ENCODE peak calls at places on chromosome 5, in eight cellular contexts. One of them, this sample, is unnamed. For H3K27me3, the result is how much of the 10 kb centered on the place peaks cover.

GRCh38 chr5:50709471-50709870 is 43.0 kb downstream of the PARP8 start:
- DNase-seq in H1: no peak
- DNase-seq in left ventricle myocardium inferior: no peak
- DNase-seq in mesendoderm: no peak
- DNase-seq in pancreas: no peak
- DNase-seq in brain microvascular endothelial cell: peak
- DNase-seq in H7: no peak
- DNase-seq in gastrocnemius medialis: no peak
- DNase-seq in this sample: no peak

GRCh38 chr5:59759600-59760357 is 133.7 kb downstream of the PDE4D start:
- DNase-seq in H1: no peak
- DNase-seq in left ventricle myocardium inferior: no peak
- DNase-seq in mesendoderm: peak
- DNase-seq in pancreas: no peak
- DNase-seq in brain microvascular endothelial cell: peak
- DNase-seq in H7: no peak
- DNase-seq in gastrocnemius medialis: no peak
- DNase-seq in this sample: no peak

GRCh38 chr5:90909091-90909503 is 350.5 kb downstream of the ADGRV1 start:
- DNase-seq in H1: no peak
- DNase-seq in left ventricle myocardium inferior: no peak
- DNase-seq in mesendoderm: no peak
- DNase-seq in pancreas: no peak
- DNase-seq in brain microvascular endothelial cell: peak
- DNase-seq in H7: no peak
- DNase-seq in gastrocnemius medialis: no peak
- DNase-seq in this sample: no peak

GRCh38 chr5:57839447-57839846 is 356.8 kb upstream of the ACTBL2 start:
- DNase-seq in H1: no peak
- DNase-seq in left ventricle myocardium inferior: no peak
- DNase-seq in mesendoderm: no peak
- DNase-seq in pancreas: no peak
- DNase-seq in brain microvascular endothelial cell: no peak
- DNase-seq in H7: no peak
- DNase-seq in gastrocnemius medialis: no peak
- DNase-seq in this sample: no peak

GRCh38 chr5:139634028-139634325 is 14.2 kb upstream of the CXXC5 start:
- DNase-seq in H1: no peak
- DNase-seq in left ventricle myocardium inferior: no peak
- DNase-seq in mesendoderm: no peak
- DNase-seq in pancreas: no peak
- DNase-seq in brain microvascular endothelial cell: no peak
- DNase-seq in H7: no peak
- DNase-seq in gastrocnemius medialis: no peak
- DNase-seq in this sample: no peak

GRCh38 chr5:88236866-88237642 is 31.6 kb downstream of the TMEM161B start:
- DNase-seq in H1: no peak
- DNase-seq in left ventricle myocardium inferior: no peak
- DNase-seq in mesendoderm: peak
- DNase-seq in pancreas: no peak
- DNase-seq in brain microvascular endothelial cell: peak
- DNase-seq in H7: no peak
- DNase-seq in gastrocnemius medialis: no peak
- DNase-seq in this sample: no peak

GRCh38 chr5:81779935-81780266 is 29.0 kb upstream of the SSBP2 start:
- DNase-seq in H1: no peak
- DNase-seq in left ventricle myocardium inferior: no peak
- DNase-seq in mesendoderm: no peak
- DNase-seq in pancreas: no peak
- DNase-seq in brain microvascular endothelial cell: no peak
- DNase-seq in H7: no peak
- DNase-seq in gastrocnemius medialis: no peak
- DNase-seq in this sample: no peak

GRCh38 chr5:133758641-133759040 is 146.3 kb upstream of the FSTL4 start:
- DNase-seq in H1: no peak
- DNase-seq in left ventricle myocardium inferior: no peak
- DNase-seq in mesendoderm: peak
- DNase-seq in pancreas: no peak
- DNase-seq in brain microvascular endothelial cell: no peak
- DNase-seq in H7: no peak
- DNase-seq in gastrocnemius medialis: no peak
- DNase-seq in this sample: no peak

GRCh38 chr5:150323092-150323491 is 20.4 kb upstream of the ARSI start:
- DNase-seq in H1: no peak
- DNase-seq in left ventricle myocardium inferior: no peak
- DNase-seq in mesendoderm: no peak
- DNase-seq in pancreas: no peak
- DNase-seq in brain microvascular endothelial cell: no peak
- DNase-seq in H7: no peak
- DNase-seq in gastrocnemius medialis: no peak
- DNase-seq in this sample: no peak

GRCh38 chr5:140631831-140632365 is 1.1 kb downstream of the CD14 start:
- DNase-seq in H1: no peak
- DNase-seq in left ventricle myocardium inferior: no peak
- DNase-seq in mesendoderm: no peak
- DNase-seq in pancreas: peak
- DNase-seq in brain microvascular endothelial cell: no peak
- DNase-seq in H7: peak
- DNase-seq in gastrocnemius medialis: no peak
- DNase-seq in this sample: peak

GRCh38 chr5:910769-911160 is 18.1 kb downstream of the TRIP13 start:
- DNase-seq in H1: no peak
- DNase-seq in left ventricle myocardium inferior: no peak
- DNase-seq in mesendoderm: no peak
- DNase-seq in pancreas: no peak
- DNase-seq in brain microvascular endothelial cell: no peak
- DNase-seq in H7: no peak
- DNase-seq in gastrocnemius medialis: no peak
- DNase-seq in this sample: no peak

GRCh38 chr5:95861221-95861857 is 38.8 kb upstream of the GLRX start:
- DNase-seq in H1: no peak
- DNase-seq in left ventricle myocardium inferior: peak
- DNase-seq in mesendoderm: no peak
- DNase-seq in pancreas: no peak
- DNase-seq in brain microvascular endothelial cell: peak
- DNase-seq in H7: no peak
- DNase-seq in gastrocnemius medialis: peak
- DNase-seq in this sample: peak

GRCh38 chr5:36948041-36948440 is 71.5 kb downstream of the NIPBL start:
- DNase-seq in H1: no peak
- DNase-seq in left ventricle myocardium inferior: no peak
- DNase-seq in mesendoderm: no peak
- DNase-seq in pancreas: no peak
- DNase-seq in brain microvascular endothelial cell: peak
- DNase-seq in H7: no peak
- DNase-seq in gastrocnemius medialis: no peak
- DNase-seq in this sample: no peak

GRCh38 chr5:91074615-91075014 is 308.5 kb downstream of the ARRDC3 start:
- DNase-seq in H1: no peak
- DNase-seq in left ventricle myocardium inferior: no peak
- DNase-seq in mesendoderm: peak
- DNase-seq in pancreas: no peak
- DNase-seq in brain microvascular endothelial cell: peak
- DNase-seq in H7: no peak
- DNase-seq in gastrocnemius medialis: no peak
- DNase-seq in this sample: peak

GRCh38 chr5:80153586-80154126 is 102.2 kb downstream of the SERINC5 start:
- DNase-seq in H1: no peak
- DNase-seq in left ventricle myocardium inferior: no peak
- DNase-seq in mesendoderm: no peak
- DNase-seq in pancreas: no peak
- DNase-seq in brain microvascular endothelial cell: no peak
- DNase-seq in H7: no peak
- DNase-seq in gastrocnemius medialis: no peak
- DNase-seq in this sample: no peak

GRCh38 chr5:175706499-175706898 is 48.6 kb downstream of the HRH2 start:
- DNase-seq in H1: no peak
- DNase-seq in left ventricle myocardium inferior: no peak
- DNase-seq in mesendoderm: no peak
- DNase-seq in pancreas: peak
- DNase-seq in brain microvascular endothelial cell: no peak
- DNase-seq in H7: no peak
- DNase-seq in gastrocnemius medialis: no peak
- DNase-seq in this sample: no peak

GRCh38 chr5:122126177-122126701 is 3.1 kb upstream of the ZNF474 start:
- DNase-seq in H1: no peak
- DNase-seq in left ventricle myocardium inferior: no peak
- DNase-seq in mesendoderm: no peak
- DNase-seq in pancreas: no peak
- DNase-seq in brain microvascular endothelial cell: peak
- DNase-seq in H7: no peak
- DNase-seq in gastrocnemius medialis: no peak
- DNase-seq in this sample: no peak

GRCh38 chr5:77974576-77974975 is 198.4 kb upstream of the TBCA start:
- DNase-seq in H1: no peak
- DNase-seq in left ventricle myocardium inferior: no peak
- DNase-seq in mesendoderm: no peak
- DNase-seq in pancreas: no peak
- DNase-seq in brain microvascular endothelial cell: no peak
- DNase-seq in H7: no peak
- DNase-seq in gastrocnemius medialis: no peak
- DNase-seq in this sample: no peak

GRCh38 chr5:77972545-77973252 is 196.6 kb upstream of the TBCA start:
- DNase-seq in H1: no peak
- DNase-seq in left ventricle myocardium inferior: no peak
- DNase-seq in mesendoderm: peak
- DNase-seq in pancreas: no peak
- DNase-seq in brain microvascular endothelial cell: no peak
- DNase-seq in H7: peak
- DNase-seq in gastrocnemius medialis: no peak
- DNase-seq in this sample: no peak

GRCh38 chr5:77970891-77971290 is 194.8 kb upstream of the TBCA start:
- DNase-seq in H1: no peak
- DNase-seq in left ventricle myocardium inferior: no peak
- DNase-seq in mesendoderm: no peak
- DNase-seq in pancreas: no peak
- DNase-seq in brain microvascular endothelial cell: no peak
- DNase-seq in H7: no peak
- DNase-seq in gastrocnemius medialis: no peak
- DNase-seq in this sample: no peak

GRCh38 chr5:77971965-77972544 is 195.9 kb upstream of the TBCA start:
- DNase-seq in H1: no peak
- DNase-seq in left ventricle myocardium inferior: no peak
- DNase-seq in mesendoderm: peak
- DNase-seq in pancreas: no peak
- DNase-seq in brain microvascular endothelial cell: no peak
- DNase-seq in H7: no peak
- DNase-seq in gastrocnemius medialis: no peak
- DNase-seq in this sample: no peak

GRCh38 chr5:77973253-77973609 is 197.1 kb upstream of the TBCA start:
- DNase-seq in H1: no peak
- DNase-seq in left ventricle myocardium inferior: no peak
- DNase-seq in mesendoderm: peak
- DNase-seq in pancreas: no peak
- DNase-seq in brain microvascular endothelial cell: no peak
- DNase-seq in H7: peak
- DNase-seq in gastrocnemius medialis: no peak
- DNase-seq in this sample: no peak
- H3K27me3 ChIP-seq in H1: half or more
- H3K27me3 ChIP-seq in left ventricle myocardium inferior: half or more
- H3K27me3 ChIP-seq in mesendoderm: under half
- H3K27me3 ChIP-seq in pancreas: under half
- H3K27me3 ChIP-seq in brain microvascular endothelial cell: half or more
- H3K27me3 ChIP-seq in H7: half or more
- H3K27me3 ChIP-seq in gastrocnemius medialis: half or more
- H3K27me3 ChIP-seq in this sample: under half

DNA sequence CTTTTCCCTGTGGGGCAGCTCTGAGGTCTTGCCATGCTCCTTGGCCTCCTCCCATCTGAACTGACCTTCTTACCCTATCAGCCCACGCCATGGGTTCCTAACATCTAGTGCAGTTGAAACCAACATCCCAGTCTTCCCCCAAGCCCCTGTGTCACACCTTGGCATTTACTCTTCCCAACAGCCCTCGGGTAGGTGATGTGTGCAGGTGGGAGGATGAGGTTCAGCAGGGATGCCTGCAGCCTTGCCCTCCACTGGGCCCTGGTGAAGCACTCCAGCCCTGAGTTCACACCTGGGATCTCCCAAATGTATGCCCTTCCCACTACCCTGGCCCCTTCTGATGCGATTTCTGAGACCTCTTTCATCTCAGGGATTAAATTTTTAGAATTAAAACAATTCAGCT is 15.5 kb downstream of the IRX2 start:
- DNase-seq in H1: no peak
- DNase-seq in left ventricle myocardium inferior: no peak
- DNase-seq in mesendoderm: no peak
- DNase-seq in pancreas: no peak
- DNase-seq in brain microvascular endothelial cell: no peak
- DNase-seq in H7: no peak
- DNase-seq in gastrocnemius medialis: no peak
- DNase-seq in this sample: no peak
- H3K27me3 ChIP-seq in H1: under half
- H3K27me3 ChIP-seq in left ventricle myocardium inferior: half or more
- H3K27me3 ChIP-seq in mesendoderm: under half
- H3K27me3 ChIP-seq in pancreas: under half
- H3K27me3 ChIP-seq in brain microvascular endothelial cell: under half
- H3K27me3 ChIP-seq in H7: under half
- H3K27me3 ChIP-seq in gastrocnemius medialis: under half
- H3K27me3 ChIP-seq in this sample: under half

GRCh38 chr5:31963358-31963757 is 210.8 kb downstream of the GOLPH3 start:
- DNase-seq in H1: no peak
- DNase-seq in left ventricle myocardium inferior: peak
- DNase-seq in mesendoderm: no peak
- DNase-seq in pancreas: no peak
- DNase-seq in brain microvascular endothelial cell: no peak
- DNase-seq in H7: no peak
- DNase-seq in gastrocnemius medialis: no peak
- DNase-seq in this sample: no peak

GRCh38 chr5:31962321-31962720 is 211.8 kb downstream of the GOLPH3 start:
- DNase-seq in H1: no peak
- DNase-seq in left ventricle myocardium inferior: peak
- DNase-seq in mesendoderm: peak
- DNase-seq in pancreas: no peak
- DNase-seq in brain microvascular endothelial cell: no peak
- DNase-seq in H7: no peak
- DNase-seq in gastrocnemius medialis: no peak
- DNase-seq in this sample: peak

GRCh38 chr5:31962928-31963327 is 211.2 kb downstream of the GOLPH3 start:
- DNase-seq in H1: no peak
- DNase-seq in left ventricle myocardium inferior: no peak
- DNase-seq in mesendoderm: no peak
- DNase-seq in pancreas: no peak
- DNase-seq in brain microvascular endothelial cell: no peak
- DNase-seq in H7: no peak
- DNase-seq in gastrocnemius medialis: no peak
- DNase-seq in this sample: peak

GRCh38 chr5:31965227-31965626 is 208.9 kb downstream of the GOLPH3 start:
- DNase-seq in H1: no peak
- DNase-seq in left ventricle myocardium inferior: no peak
- DNase-seq in mesendoderm: no peak
- DNase-seq in pancreas: no peak
- DNase-seq in brain microvascular endothelial cell: no peak
- DNase-seq in H7: peak
- DNase-seq in gastrocnemius medialis: no peak
- DNase-seq in this sample: no peak

GRCh38 chr5:31963961-31964360 is 210.2 kb downstream of the GOLPH3 start:
- DNase-seq in H1: no peak
- DNase-seq in left ventricle myocardium inferior: no peak
- DNase-seq in mesendoderm: no peak
- DNase-seq in pancreas: no peak
- DNase-seq in brain microvascular endothelial cell: no peak
- DNase-seq in H7: no peak
- DNase-seq in gastrocnemius medialis: no peak
- DNase-seq in this sample: no peak
- H3K27me3 ChIP-seq in H1: under half
- H3K27me3 ChIP-seq in left ventricle myocardium inferior: under half
- H3K27me3 ChIP-seq in mesendoderm: under half
- H3K27me3 ChIP-seq in pancreas: under half
- H3K27me3 ChIP-seq in brain microvascular endothelial cell: under half
- H3K27me3 ChIP-seq in H7: under half
- H3K27me3 ChIP-seq in gastrocnemius medialis: under half
- H3K27me3 ChIP-seq in this sample: under half

GRCh38 chr5:176866913-176867312 is 32.2 kb downstream of the HK3 start:
- DNase-seq in H1: no peak
- DNase-seq in left ventricle myocardium inferior: no peak
- DNase-seq in mesendoderm: peak
- DNase-seq in pancreas: no peak
- DNase-seq in brain microvascular endothelial cell: no peak
- DNase-seq in H7: peak
- DNase-seq in gastrocnemius medialis: no peak
- DNase-seq in this sample: no peak
- H3K27me3 ChIP-seq in H1: under half
- H3K27me3 ChIP-seq in left ventricle myocardium inferior: half or more
- H3K27me3 ChIP-seq in mesendoderm: under half
- H3K27me3 ChIP-seq in pancreas: under half
- H3K27me3 ChIP-seq in brain microvascular endothelial cell: half or more
- H3K27me3 ChIP-seq in H7: under half
- H3K27me3 ChIP-seq in gastrocnemius medialis: under half
- H3K27me3 ChIP-seq in this sample: under half

This sample was measured in lung.